ENCODE peak calls at places on chromosomes 7 and 10, in nine cellular contexts. W, M, A, R, U, V, Z, K and S are unnamed samples.

GRCh38 chr10:89414879-89415821 is 782 bp downstream of the IFIT5 start:
- DNase-seq in V (peak), W (peak), Z (peak), A (peak), K (peak), U (peak), M (peak), R (no peak), S (no peak)

GRCh38 chr7:29102554-29103151 is 43.7 kb downstream of the CPVL start:
- DNase-seq in V (peak), M (peak), U (peak), K (peak), A (peak), Z (peak), R (no peak), W (peak), S (no peak)

GRCh38 chr7:5477723-5478531 is 54.3 kb upstream of the TNRC18 start:
- DNase-seq in Z (no peak), K (peak), V (no peak), A (no peak), W (no peak), U (no peak), M (peak), R (no peak), S (no peak)

GRCh38 chr7:114082934-114083647 is 164.3 kb upstream of the PPP1R3A start:
- DNase-seq in A (peak), V (peak), M (peak), Z (no peak), R (no peak), W (peak), U (no peak), K (peak), S (no peak)

GRCh38 chr7:69508736-69509135 is 89.5 kb upstream of the AUTS2 start:
- DNase-seq in V (no peak), A (no peak), Z (no peak), U (no peak), K (no peak), W (no peak), M (no peak), R (no peak), S (no peak)

GRCh38 chr7:155804431-155804831 is 7.8 kb downstream of the SHH start:
- DNase-seq in W (no peak), R (no peak), U (no peak), Z (no peak), K (no peak), V (peak), A (no peak), M (no peak), S (no peak)

GRCh38 chr7:151168022-151168786 is 710 bp upstream of the GBX1 start:
- DNase-seq in Z (no peak), V (no peak), A (peak), K (peak), R (no peak), U (peak), W (no peak), M (no peak), S (no peak)

GRCh38 chr10:31686566-31686965 is 242.1 kb downstream of the ARHGAP12 start:
- DNase-seq in A (no peak), M (no peak), K (no peak), V (no peak), Z (no peak), R (no peak), W (no peak), U (no peak), S (no peak)

GRCh38 chr7:103805376-103805775 is 184.1 kb downstream of the RELN start:
- DNase-seq in M (no peak), R (no peak), A (no peak), V (no peak), Z (peak), W (no peak), K (no peak), U (no peak), S (no peak)

GRCh38 chr10:5618829-5619228 is 47.6 kb downstream of the ASB13 start:
- DNase-seq in A (no peak), W (no peak), V (peak), Z (no peak), K (no peak), U (no peak), R (no peak), M (no peak), S (no peak)

GRCh38 chr7:116738378-116738777 is 66.4 kb downstream of the MET start:
- DNase-seq in R (no peak), Z (no peak), M (peak), U (no peak), V (no peak), A (no peak), K (no peak), W (no peak), S (no peak)

GRCh38 chr7:129363-130221 is 62.8 kb upstream of the FAM20C start:
- DNase-seq in M (no peak), U (no peak), Z (no peak), V (peak), K (no peak), W (no peak), R (no peak), A (no peak), S (no peak)

GRCh38 chr7:44280636-44280992 is 44.8 kb downstream of the CAMK2B start:
- DNase-seq in V (no peak), Z (no peak), U (no peak), W (no peak), K (no peak), M (no peak), A (no peak), R (no peak), S (no peak)

GRCh38 chr7:125984795-125985194 is 1055.2 kb upstream of the POT1 start:
- DNase-seq in V (no peak), Z (no peak), A (no peak), K (no peak), W (no peak), R (no peak), M (no peak), U (no peak), S (no peak)

GRCh38 chr7:35430547-35431153 is 176.8 kb upstream of the TBX20 start:
- DNase-seq in W (no peak), U (peak), V (no peak), A (peak), Z (no peak), M (peak), K (no peak), R (no peak), S (no peak)

GRCh38 chr7:54933610-54934009 is 85.2 kb upstream of the EGFR start:
- DNase-seq in U (no peak), M (peak), R (no peak), V (no peak), W (no peak), Z (no peak), A (no peak), K (no peak), S (no peak)

GRCh38 chr7:127628445-127628844 is 10.5 kb upstream of the PAX4 start:
- DNase-seq in U (no peak), A (no peak), M (peak), V (no peak), K (peak), W (no peak), Z (no peak), R (no peak), S (no peak)

GRCh38 chr7:127632276-127632910 is 14.5 kb upstream of the PAX4 start:
- DNase-seq in A (no peak), R (no peak), U (no peak), K (no peak), Z (peak), W (peak), V (no peak), M (no peak), S (no peak)

DNA sequence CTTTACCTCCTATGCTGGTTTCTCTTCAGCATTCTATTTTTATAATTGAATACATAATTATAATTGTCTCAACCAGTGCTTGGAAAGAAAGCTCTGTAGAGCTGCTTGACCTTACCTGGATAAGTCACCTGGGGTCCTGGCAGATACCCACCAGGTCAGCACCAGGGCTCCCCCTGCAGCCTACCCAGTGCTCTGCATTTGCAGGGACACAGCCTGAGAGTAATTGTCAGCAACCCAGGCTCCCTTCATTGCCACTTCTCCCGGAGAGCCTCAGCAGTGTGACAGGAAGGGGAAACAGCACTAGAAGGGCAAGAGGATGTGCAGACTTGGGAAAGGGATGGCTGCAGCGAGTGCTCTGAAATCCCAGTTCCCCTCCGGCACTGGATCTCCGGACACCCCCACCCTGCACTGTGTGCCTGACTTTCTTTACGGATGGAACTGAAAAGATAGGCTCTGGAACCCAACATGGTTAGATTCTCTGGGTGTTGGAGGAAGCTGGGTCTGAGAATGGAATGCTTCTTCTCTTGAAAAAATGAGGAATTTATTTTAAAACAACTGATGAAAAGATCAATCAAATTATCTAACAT is 11.4 kb upstream of the PAX4 start:
- DNase-seq in M (no peak), Z (no peak), A (peak), U (peak), V (no peak), K (peak), W (no peak), R (no peak), S (no peak)
- TF ChIP-seq CTCF in M (peak), Z (peak), A (peak), U (peak), V (peak), K (no peak), W (peak), R (peak), S (peak)

DNA sequence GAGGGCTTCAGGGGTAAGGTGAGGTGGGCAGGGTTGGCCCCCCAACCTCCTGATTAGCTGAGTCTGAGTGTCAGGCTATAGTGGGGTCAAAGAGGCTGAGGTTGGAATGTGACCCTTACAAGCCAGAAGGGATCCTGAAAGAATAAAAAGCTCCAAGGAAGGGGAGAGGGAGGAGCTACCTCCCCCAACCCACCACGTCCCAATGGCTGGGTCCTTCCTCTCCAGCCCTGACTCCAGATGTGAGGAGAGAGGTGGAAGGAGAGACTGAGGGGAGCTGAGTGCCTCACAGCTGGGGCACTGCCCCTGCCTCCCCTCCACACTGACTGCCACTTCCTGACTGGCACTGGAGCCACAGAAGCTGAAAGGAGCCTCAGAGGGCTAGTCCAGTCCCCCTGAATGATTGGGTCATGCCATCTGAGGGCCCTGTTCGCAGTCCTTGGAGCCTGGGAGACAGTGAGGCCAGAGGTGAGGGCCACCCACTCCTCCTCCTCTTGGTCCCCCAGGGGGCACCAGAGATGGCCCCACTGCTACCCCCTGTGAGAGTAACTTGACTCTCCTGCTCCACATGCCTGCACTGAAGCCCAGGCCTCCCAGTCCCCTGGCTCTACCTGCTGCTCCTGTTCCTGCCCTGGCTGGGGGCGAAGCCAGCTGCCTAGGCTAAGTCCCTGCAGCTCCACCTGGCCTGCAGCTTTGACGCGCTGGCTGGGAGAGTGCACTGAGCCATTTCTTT is 20.5 kb downstream of the IMPDH1 start:
- DNase-seq in A (no peak), Z (no peak), W (no peak), V (peak), R (no peak), U (no peak), M (no peak), K (no peak), S (no peak)
- TF ChIP-seq CTCF in A (no peak), Z (no peak), W (no peak), V (no peak), R (no peak), U (no peak), M (no peak), K (no peak), S (no peak)

GRCh38 chr10:71486465-71487114 is 89.9 kb downstream of the CDH23 start:
- DNase-seq in K (peak), U (peak), A (peak), W (peak), R (no peak), Z (peak), V (no peak), M (peak), S (no peak)
- TF ChIP-seq CTCF in K (peak), U (peak), A (peak), W (peak), R (peak), Z (peak), V (peak), M (peak), S (peak)

GRCh38 chr7:154777023-154777422 is 225.9 kb downstream of the PAXIP1 start:
- DNase-seq in U (peak), Z (no peak), A (no peak), W (no peak), V (no peak), M (no peak), K (no peak), R (peak), S (no peak)
- TF ChIP-seq CTCF in U (no peak), Z (no peak), A (no peak), W (no peak), V (no peak), M (no peak), K (peak), R (no peak), S (peak)

GRCh38 chr10:13592306-13592705 is 5.5 kb downstream of the PRPF18 start:
- DNase-seq in M (no peak), Z (no peak), V (no peak), U (no peak), A (no peak), R (no peak), W (no peak), K (no peak), S (no peak)

GRCh38 chr10:13586676-13587355 is at the start of gene PRPF18:
- DNase-seq in M (peak), Z (peak), R (peak), K (peak), A (peak), V (peak), W (peak), U (peak), S (peak)

GRCh38 chr10:13590886-13591285 is 4.1 kb downstream of the PRPF18 start:
- DNase-seq in R (no peak), M (no peak), Z (no peak), W (no peak), K (no peak), V (no peak), A (no peak), U (no peak), S (no peak)

GRCh38 chr10:13587367-13587766 is 602 bp downstream of the PRPF18 start:
- DNase-seq in M (no peak), U (peak), V (peak), Z (no peak), K (peak), R (no peak), A (peak), W (no peak), S (no peak)

GRCh38 chr10:13589316-13589715 is 2.6 kb downstream of the PRPF18 start:
- DNase-seq in V (no peak), Z (no peak), M (no peak), W (no peak), U (peak), K (no peak), A (no peak), R (no peak), S (no peak)
- TF ChIP-seq CTCF in V (no peak), Z (no peak), M (no peak), W (peak), U (peak), K (no peak), A (no peak), R (peak), S (peak)

GRCh38 chr10:14954001-14954770 is at the start of gene DCLRE1C:
- DNase-seq in W (peak), K (peak), V (peak), U (peak), A (peak), Z (peak), M (peak), R (peak), S (no peak)

GRCh38 chr10:14949291-14949690 is 4.6 kb downstream of the DCLRE1C start:
- DNase-seq in R (no peak), Z (no peak), K (no peak), W (no peak), M (no peak), V (no peak), A (no peak), U (peak), S (no peak)

GRCh38 chr10:14953452-14954000 is 370 bp downstream of the DCLRE1C start:
- DNase-seq in U (peak), A (peak), K (peak), W (peak), M (peak), R (no peak), V (peak), Z (peak), S (no peak)

GRCh38 chr10:14954934-14955333 is 1.0 kb upstream of the DCLRE1C start:
- DNase-seq in R (no peak), K (no peak), Z (no peak), A (no peak), W (no peak), U (no peak), V (no peak), M (no peak), S (no peak)

DNA sequence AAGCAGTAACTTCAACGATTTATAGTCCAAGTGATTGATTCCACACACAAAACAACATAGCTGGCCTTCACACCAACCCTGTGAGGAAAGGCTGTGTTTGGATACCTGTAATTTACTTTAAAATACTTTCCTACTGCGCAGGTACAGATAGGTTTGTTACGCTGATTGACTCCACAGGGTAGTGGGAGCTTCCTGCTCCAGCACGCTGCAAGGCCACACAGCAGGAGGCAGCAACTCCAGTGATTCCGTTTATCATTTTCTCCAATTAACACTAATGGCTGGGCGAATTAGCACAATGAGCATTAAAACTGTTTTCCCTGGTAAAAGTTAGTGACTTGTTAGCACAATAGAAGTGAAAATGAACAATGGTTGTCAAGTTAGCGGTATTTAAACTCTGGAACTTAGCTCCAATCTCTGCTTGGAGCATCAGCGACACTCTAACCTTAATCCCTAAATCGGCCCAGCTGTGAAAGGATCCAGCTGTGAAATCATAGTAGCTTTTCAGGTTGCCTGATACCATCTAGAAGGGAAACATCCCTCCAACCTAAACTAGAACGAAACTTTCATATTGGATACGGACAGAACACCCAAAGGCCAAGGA is 945 bp downstream of the DCLRE1C start:
- DNase-seq in W (no peak), K (peak), M (no peak), R (peak), Z (peak), A (peak), V (no peak), U (peak), S (no peak)
- TF ChIP-seq CTCF in W (peak), K (no peak), M (no peak), R (peak), Z (no peak), A (no peak), V (no peak), U (peak), S (peak)